ENCODE peak calls at places on chromosome 1, in seven cellular contexts. W is K562, L is SK-N-SH, Z is HCT116, R is GM12878, F is H1, N is HepG2. Y is an unnamed sample.

GRCh38 chr1:248752119-248752931 is 3.2 kb downstream of the LYPD8 start:
- DNase-seq in W (no peak), L (no peak), Z (no peak), R (no peak), F (no peak), N (peak; percentile 30), Y (peak; percentile 54)

GRCh38 chr1:53956308-53957168 is 10.4 kb downstream of the LRRC42 start:
- DNase-seq in W (no peak), L (no peak), Z (no peak), R (no peak), F (no peak), N (no peak), Y (no peak)

GRCh38 chr1:77706321-77706720 is 23.9 kb upstream of the ZZZ3 start:
- DNase-seq in W (no peak), L (no peak), Z (no peak), R (no peak), F (no peak), N (no peak), Y (no peak)

GRCh38 chr1:228136908-228137307 is 3.2 kb upstream of the GUK1 start:
- DNase-seq in W (no peak), L (no peak), Z (no peak), R (no peak), F (no peak), N (no peak), Y (no peak)

GRCh38 chr1:207221934-207222351 is 99.5 kb upstream of the CD55 start:
- DNase-seq in W (no peak), L (no peak), Z (no peak), R (no peak), F (no peak), N (no peak), Y (no peak)

GRCh38 chr1:93681095-93681548 is 515 bp downstream of the BCAR3 start:
- DNase-seq in W (no peak), L (peak; percentile 76), Z (no peak), R (no peak), F (no peak), N (no peak), Y (peak; percentile 19)

GRCh38 chr1:1360511-1361169 is 2.3 kb upstream of the MXRA8 start:
- DNase-seq in W (no peak), L (peak; percentile 78), Z (peak; percentile 56), R (no peak), F (no peak), N (peak; percentile 68), Y (peak; percentile 76)

GRCh38 chr1:148388260-148389026 is 94.7 kb downstream of the PPIAL4G start:
- DNase-seq in W (peak; percentile 89), L (peak; percentile 50), Z (peak; percentile 79), R (peak; percentile 50), F (peak; percentile 87), N (peak; percentile 80), Y (peak; percentile 80)

GRCh38 chr1:31007462-31007991 is 58.0 kb downstream of the PUM1 start:
- DNase-seq in W (no peak), L (no peak), Z (no peak), R (no peak), F (no peak), N (no peak), Y (no peak)

GRCh38 chr1:53237638-53238037 is 680 bp downstream of the MAGOH start:
- DNase-seq in W (peak; percentile 31), L (peak; percentile 15), Z (no peak), R (no peak), F (no peak), N (no peak), Y (no peak)

GRCh38 chr1:48109390-48110009 is 112.3 kb upstream of the TRABD2B start:
- DNase-seq in W (no peak), L (peak; percentile 36), Z (peak; percentile 24), R (no peak), F (no peak), N (peak; percentile 61), Y (peak; percentile 68)

GRCh38 chr1:116115476-116115875 is 4.3 kb downstream of the MAB21L3 start:
- DNase-seq in W (no peak), L (no peak), Z (no peak), R (no peak), F (no peak), N (no peak), Y (no peak)

GRCh38 chr1:234120327-234120944 is 216.0 kb downstream of the SLC35F3 start:
- DNase-seq in W (no peak), L (no peak), Z (no peak), R (no peak), F (no peak), N (no peak), Y (no peak)

GRCh38 chr1:186212574-186213224 is 162.4 kb downstream of the TPR start:
- DNase-seq in W (peak; percentile 66), L (peak; percentile 44), Z (peak; percentile 80), R (no peak), F (peak; percentile 21), N (peak; percentile 74), Y (peak; percentile 97)

GRCh38 chr1:149849246-149849946 is 50.0 kb upstream of the BOLA1 start:
- DNase-seq in W (no peak), L (no peak), Z (no peak), R (no peak), F (no peak), N (no peak), Y (no peak)

GRCh38 chr1:17895986-17896385 is 140.9 kb downstream of the ACTL8 start:
- DNase-seq in W (no peak), L (no peak), Z (no peak), R (no peak), F (no peak), N (no peak), Y (no peak)

GRCh38 chr1:202234331-202235002 is 40.9 kb downstream of the LGR6 start:
- DNase-seq in W (no peak), L (no peak), Z (no peak), R (no peak), F (no peak), N (peak; percentile 11), Y (no peak)

GRCh38 chr1:38208720-38209632 is 162.4 kb upstream of the POU3F1 start:
- DNase-seq in W (no peak), L (no peak), Z (no peak), R (peak; percentile 34), F (no peak), N (no peak), Y (no peak)

GRCh38 chr1:27772581-27772931 is 463 bp upstream of the STX12 start:
- DNase-seq in W (no peak), L (no peak), Z (no peak), R (no peak), F (no peak), N (no peak), Y (no peak)

GRCh38 chr1:231950732-231951131 is 324.1 kb downstream of the DISC1 start:
- DNase-seq in W (no peak), L (no peak), Z (no peak), R (no peak), F (no peak), N (no peak), Y (no peak)

GRCh38 chr1:245809361-245809760 is 654.6 kb downstream of the KIF26B start:
- DNase-seq in W (no peak), L (no peak), Z (no peak), R (no peak), F (no peak), N (no peak), Y (no peak)

GRCh38 chr1:201212461-201213055 is 21.9 kb downstream of the IGFN1 start:
- DNase-seq in W (no peak), L (no peak), Z (no peak), R (no peak), F (no peak), N (no peak), Y (no peak)

GRCh38 chr1:110674337-110675059 is at the start of gene KCNA3:
- DNase-seq in W (no peak), L (peak; percentile 89), Z (no peak), R (no peak), F (no peak), N (no peak), Y (no peak)

GRCh38 chr1:51351907-51352306 is 21.5 kb upstream of the TTC39A start:
- DNase-seq in W (no peak), L (no peak), Z (no peak), R (no peak), F (no peak), N (no peak), Y (no peak)

DNA sequence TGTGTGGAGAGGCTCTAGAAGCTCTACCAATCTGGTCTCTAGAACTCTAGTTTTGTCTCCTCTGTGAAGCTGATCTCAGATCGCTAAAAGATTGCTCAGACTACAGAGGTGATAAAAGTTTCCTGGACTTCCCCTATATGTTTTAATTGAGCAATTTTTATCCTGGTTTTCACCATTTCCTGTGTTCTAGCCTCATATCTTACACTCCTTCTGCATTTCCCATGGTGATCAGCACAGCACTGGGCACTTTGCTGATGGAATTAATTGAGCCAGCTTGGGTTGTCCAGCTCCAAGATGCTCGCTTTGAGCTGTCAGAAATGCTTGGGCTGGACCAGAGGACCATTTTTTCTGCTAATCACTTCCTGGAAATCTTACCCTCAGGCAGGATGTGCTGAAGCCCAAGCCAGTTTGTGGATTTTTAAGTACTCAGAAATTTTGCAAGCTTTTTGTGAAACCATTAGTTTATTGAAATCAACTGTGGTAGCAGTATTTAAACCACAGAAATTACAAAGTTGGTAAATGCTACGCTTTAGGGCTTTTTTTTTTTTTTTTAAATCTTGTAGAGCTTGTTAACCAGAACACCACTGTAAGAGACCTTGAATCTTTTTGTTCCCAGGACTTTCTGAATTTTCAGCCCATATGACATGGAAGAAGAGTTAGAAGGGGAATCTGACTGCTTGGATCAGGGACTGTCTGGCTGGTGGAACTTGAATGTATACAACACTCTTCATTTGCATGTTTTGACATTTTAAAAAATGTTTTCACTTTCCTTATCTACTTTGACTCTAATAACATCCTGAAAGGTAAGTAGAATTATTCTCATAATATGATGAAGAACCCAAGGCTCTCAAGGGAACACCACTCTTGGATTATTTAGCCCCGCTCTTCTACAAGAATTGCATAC is 28.4 kb downstream of the CD48 start:
- DNase-seq in W (no peak), L (no peak), Z (no peak), R (no peak), F (no peak), N (no peak), Y (no peak)
- TF ChIP-seq JUND in W (no peak), L (no peak), Z (no peak), R (no peak), F (no peak), N (no peak), Y (no peak)

GRCh38 chr1:240093120-240093961 is 1.7 kb downstream of the FMN2 start:
- DNase-seq in W (no peak), L (peak; percentile 79), Z (no peak), R (no peak), F (no peak), N (no peak), Y (no peak)
- TF ChIP-seq JUND in W (no peak), L (no peak), Z (no peak), R (no peak), F (no peak), N (no peak), Y (no peak)

DNA sequence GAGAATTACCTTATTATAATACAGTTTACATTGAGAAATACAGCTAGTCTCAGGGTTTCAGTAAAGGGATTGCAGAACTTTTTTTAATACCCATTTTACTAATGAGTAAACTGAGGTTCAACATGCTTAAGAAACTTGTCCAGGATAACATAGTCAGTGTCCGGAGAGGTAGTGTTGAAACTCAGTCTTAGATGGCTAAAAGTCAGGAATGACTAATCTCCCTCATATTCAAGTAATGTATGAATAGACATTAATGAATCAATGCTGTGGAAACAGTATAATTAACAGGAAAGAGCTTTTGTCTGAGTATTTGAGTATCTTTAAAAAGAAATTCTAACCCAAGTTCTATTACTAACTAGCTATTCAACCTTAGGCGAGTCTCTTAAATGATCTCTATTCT is 397.6 kb downstream of the PLA2G4A start:
- DNase-seq in W (no peak), L (no peak), Z (no peak), R (no peak), F (no peak), N (no peak), Y (no peak)
- TF ChIP-seq JUND in W (no peak), L (no peak), Z (no peak), R (no peak), F (no peak), N (no peak), Y (no peak)

GRCh38 chr1:10638559-10639300 is 157.7 kb downstream of the CASZ1 start:
- DNase-seq in W (no peak), L (no peak), Z (no peak), R (no peak), F (no peak), N (no peak), Y (no peak)
- TF ChIP-seq JUND in W (no peak), L (no peak), Z (no peak), R (no peak), F (no peak), N (no peak), Y (no peak)